ENCODE peak calls at places on chromosome 1, in eight cellular contexts. One of them, this sample, is unnamed.

GRCh38 chr1:236759252-236759859 is 35.7 kb upstream of the MTR start:
- DNase-seq in EL: peak
- DNase-seq in fibroblast of mammary gland: peak
- DNase-seq in GM04504: peak
- DNase-seq in COLO829: peak
- DNase-seq in NCI-H1092 treated with DMSO at 0.1 percent for 48 hours: no peak
- DNase-seq in fibroblast of gingiva: peak
- DNase-seq in T-helper 22 cell: no peak
- DNase-seq in this sample: no peak

GRCh38 chr1:109891930-109892329 is 18.7 kb upstream of the CSF1 start:
- DNase-seq in T-helper 22 cell: no peak
- DNase-seq in EL: no peak
- DNase-seq in NCI-H1092 treated with DMSO at 0.1 percent for 48 hours: no peak
- DNase-seq in COLO829: no peak
- DNase-seq in GM04504: no peak
- DNase-seq in fibroblast of gingiva: no peak
- DNase-seq in fibroblast of mammary gland: no peak
- DNase-seq in this sample: no peak

GRCh38 chr1:5551274-5551966 is 440.8 kb downstream of the NPHP4 start:
- DNase-seq in COLO829: no peak
- DNase-seq in EL: no peak
- DNase-seq in GM04504: no peak
- DNase-seq in NCI-H1092 treated with DMSO at 0.1 percent for 48 hours: no peak
- DNase-seq in fibroblast of mammary gland: peak
- DNase-seq in T-helper 22 cell: no peak
- DNase-seq in fibroblast of gingiva: no peak
- DNase-seq in this sample: no peak

GRCh38 chr1:109499081-109499480 is 5.2 kb downstream of the CYB561D1 start:
- DNase-seq in fibroblast of gingiva: no peak
- DNase-seq in NCI-H1092 treated with DMSO at 0.1 percent for 48 hours: no peak
- DNase-seq in T-helper 22 cell: no peak
- DNase-seq in EL: no peak
- DNase-seq in fibroblast of mammary gland: no peak
- DNase-seq in GM04504: no peak
- DNase-seq in COLO829: no peak
- DNase-seq in this sample: no peak

GRCh38 chr1:198623920-198624647 is 14.8 kb upstream of the PTPRC start:
- DNase-seq in T-helper 22 cell: peak
- DNase-seq in COLO829: no peak
- DNase-seq in GM04504: peak
- DNase-seq in fibroblast of gingiva: peak
- DNase-seq in fibroblast of mammary gland: peak
- DNase-seq in NCI-H1092 treated with DMSO at 0.1 percent for 48 hours: no peak
- DNase-seq in EL: peak
- DNase-seq in this sample: no peak

GRCh38 chr1:160741092-160741501 is 2.0 kb downstream of the SLAMF7 start:
- DNase-seq in NCI-H1092 treated with DMSO at 0.1 percent for 48 hours: no peak
- DNase-seq in EL: no peak
- DNase-seq in fibroblast of mammary gland: no peak
- DNase-seq in GM04504: no peak
- DNase-seq in T-helper 22 cell: no peak
- DNase-seq in fibroblast of gingiva: no peak
- DNase-seq in COLO829: no peak
- DNase-seq in this sample: no peak

GRCh38 chr1:246512635-246513034 is 5.6 kb upstream of the SMYD3 start:
- DNase-seq in T-helper 22 cell: no peak
- DNase-seq in GM04504: no peak
- DNase-seq in COLO829: no peak
- DNase-seq in fibroblast of gingiva: no peak
- DNase-seq in NCI-H1092 treated with DMSO at 0.1 percent for 48 hours: no peak
- DNase-seq in EL: no peak
- DNase-seq in fibroblast of mammary gland: no peak
- DNase-seq in this sample: no peak

GRCh38 chr1:57065442-57065841 is 99.6 kb upstream of the C8B start:
- DNase-seq in GM04504: no peak
- DNase-seq in fibroblast of gingiva: no peak
- DNase-seq in EL: no peak
- DNase-seq in NCI-H1092 treated with DMSO at 0.1 percent for 48 hours: no peak
- DNase-seq in fibroblast of mammary gland: no peak
- DNase-seq in COLO829: no peak
- DNase-seq in T-helper 22 cell: no peak
- DNase-seq in this sample: no peak

GRCh38 chr1:24150228-24151174 is 7.6 kb upstream of the IL22RA1 start:
- DNase-seq in fibroblast of mammary gland: peak
- DNase-seq in fibroblast of gingiva: peak
- DNase-seq in GM04504: peak
- DNase-seq in NCI-H1092 treated with DMSO at 0.1 percent for 48 hours: peak
- DNase-seq in EL: peak
- DNase-seq in T-helper 22 cell: peak
- DNase-seq in COLO829: peak
- DNase-seq in this sample: peak